ENCODE peak calls at places on chromosomes 3 and 15, in six cellular contexts. One of them, this sample, is unnamed.

GRCh38 chr3:106797461-106797860 is 579.8 kb upstream of the CCDC54 start:
- DNase-seq in T-helper 9 cell: no peak
- DNase-seq in activated CD4-positive, alpha-beta T cell treated with anti-CD3 and anti-CD28 coated beads, Interleukin-2, amount 10 ng/mL, durations not matched to agents 7 days and 5 days: no peak
- DNase-seq in progenitor cell of endocrine pancreas: no peak
- DNase-seq in activated naive CD4-positive, alpha-beta T cell treated with anti-CD3 and anti-CD28 coated beads, Interleukin-2, amount 10 ng/mL, durations not matched to agents 7 days and 5 days: no peak
- DNase-seq in hepatocyte: no peak
- DNase-seq in this sample: no peak

GRCh38 chr15:91525746-91526145 is 327.8 kb upstream of the SLCO3A1 start:
- DNase-seq in hepatocyte: no peak
- DNase-seq in progenitor cell of endocrine pancreas: no peak
- DNase-seq in activated CD4-positive, alpha-beta T cell treated with anti-CD3 and anti-CD28 coated beads, Interleukin-2, amount 10 ng/mL, durations not matched to agents 7 days and 5 days: no peak
- DNase-seq in T-helper 9 cell: no peak
- DNase-seq in activated naive CD4-positive, alpha-beta T cell treated with anti-CD3 and anti-CD28 coated beads, Interleukin-2, amount 10 ng/mL, durations not matched to agents 7 days and 5 days: no peak
- DNase-seq in this sample: no peak

GRCh38 chr3:33482126-33482525 is 41.9 kb upstream of the UBP1 start:
- DNase-seq in T-helper 9 cell: no peak
- DNase-seq in activated CD4-positive, alpha-beta T cell treated with anti-CD3 and anti-CD28 coated beads, Interleukin-2, amount 10 ng/mL, durations not matched to agents 7 days and 5 days: no peak
- DNase-seq in progenitor cell of endocrine pancreas: no peak
- DNase-seq in hepatocyte: no peak
- DNase-seq in activated naive CD4-positive, alpha-beta T cell treated with anti-CD3 and anti-CD28 coated beads, Interleukin-2, amount 10 ng/mL, durations not matched to agents 7 days and 5 days: no peak
- DNase-seq in this sample: no peak

GRCh38 chr3:13475871-13476590 is 4.1 kb upstream of the HDAC11 start:
- DNase-seq in T-helper 9 cell: no peak
- DNase-seq in progenitor cell of endocrine pancreas: no peak
- DNase-seq in activated CD4-positive, alpha-beta T cell treated with anti-CD3 and anti-CD28 coated beads, Interleukin-2, amount 10 ng/mL, durations not matched to agents 7 days and 5 days: no peak
- DNase-seq in activated naive CD4-positive, alpha-beta T cell treated with anti-CD3 and anti-CD28 coated beads, Interleukin-2, amount 10 ng/mL, durations not matched to agents 7 days and 5 days: peak; percentile 19
- DNase-seq in hepatocyte: no peak
- DNase-seq in this sample: no peak

GRCh38 chr15:90691369-90691768 is 25.8 kb upstream of the BLM start:
- DNase-seq in activated CD4-positive, alpha-beta T cell treated with anti-CD3 and anti-CD28 coated beads, Interleukin-2, amount 10 ng/mL, durations not matched to agents 7 days and 5 days: no peak
- DNase-seq in progenitor cell of endocrine pancreas: no peak
- DNase-seq in T-helper 9 cell: no peak
- DNase-seq in activated naive CD4-positive, alpha-beta T cell treated with anti-CD3 and anti-CD28 coated beads, Interleukin-2, amount 10 ng/mL, durations not matched to agents 7 days and 5 days: no peak
- DNase-seq in hepatocyte: no peak
- DNase-seq in this sample: no peak

GRCh38 chr15:75590239-75590638 is 11.1 kb upstream of the PTPN9 start:
- DNase-seq in T-helper 9 cell: no peak
- DNase-seq in hepatocyte: no peak
- DNase-seq in progenitor cell of endocrine pancreas: no peak
- DNase-seq in activated naive CD4-positive, alpha-beta T cell treated with anti-CD3 and anti-CD28 coated beads, Interleukin-2, amount 10 ng/mL, durations not matched to agents 7 days and 5 days: no peak
- DNase-seq in activated CD4-positive, alpha-beta T cell treated with anti-CD3 and anti-CD28 coated beads, Interleukin-2, amount 10 ng/mL, durations not matched to agents 7 days and 5 days: no peak
- DNase-seq in this sample: no peak

GRCh38 chr3:16066975-16067374 is 107.5 kb upstream of the GALNT15 start:
- DNase-seq in activated naive CD4-positive, alpha-beta T cell treated with anti-CD3 and anti-CD28 coated beads, Interleukin-2, amount 10 ng/mL, durations not matched to agents 7 days and 5 days: no peak
- DNase-seq in activated CD4-positive, alpha-beta T cell treated with anti-CD3 and anti-CD28 coated beads, Interleukin-2, amount 10 ng/mL, durations not matched to agents 7 days and 5 days: no peak
- DNase-seq in progenitor cell of endocrine pancreas: no peak
- DNase-seq in hepatocyte: no peak
- DNase-seq in T-helper 9 cell: no peak
- DNase-seq in this sample: no peak

GRCh38 chr15:39363761-39364586 is 216.9 kb upstream of the THBS1 start:
- DNase-seq in T-helper 9 cell: no peak
- DNase-seq in activated naive CD4-positive, alpha-beta T cell treated with anti-CD3 and anti-CD28 coated beads, Interleukin-2, amount 10 ng/mL, durations not matched to agents 7 days and 5 days: no peak
- DNase-seq in progenitor cell of endocrine pancreas: no peak
- DNase-seq in activated CD4-positive, alpha-beta T cell treated with anti-CD3 and anti-CD28 coated beads, Interleukin-2, amount 10 ng/mL, durations not matched to agents 7 days and 5 days: no peak
- DNase-seq in hepatocyte: no peak
- DNase-seq in this sample: peak; percentile 14

GRCh38 chr3:187063286-187064081 is 75.8 kb downstream of the RPL39L start:
- DNase-seq in hepatocyte: no peak
- DNase-seq in T-helper 9 cell: no peak
- DNase-seq in activated CD4-positive, alpha-beta T cell treated with anti-CD3 and anti-CD28 coated beads, Interleukin-2, amount 10 ng/mL, durations not matched to agents 7 days and 5 days: peak; percentile 27
- DNase-seq in activated naive CD4-positive, alpha-beta T cell treated with anti-CD3 and anti-CD28 coated beads, Interleukin-2, amount 10 ng/mL, durations not matched to agents 7 days and 5 days: peak; percentile 42
- DNase-seq in progenitor cell of endocrine pancreas: no peak
- DNase-seq in this sample: no peak

GRCh38 chr3:105526349-105527111 is 159.8 kb downstream of the ALCAM start:
- DNase-seq in hepatocyte: no peak
- DNase-seq in activated CD4-positive, alpha-beta T cell treated with anti-CD3 and anti-CD28 coated beads, Interleukin-2, amount 10 ng/mL, durations not matched to agents 7 days and 5 days: no peak
- DNase-seq in activated naive CD4-positive, alpha-beta T cell treated with anti-CD3 and anti-CD28 coated beads, Interleukin-2, amount 10 ng/mL, durations not matched to agents 7 days and 5 days: no peak
- DNase-seq in T-helper 9 cell: no peak
- DNase-seq in progenitor cell of endocrine pancreas: no peak
- DNase-seq in this sample: no peak